ENCODE peak calls at places on chromosome 2, in six cellular contexts. C is AG04449, W is fibroblast of lung, G is B cell, U is H9, M is neural progenitor cell. S is an unnamed sample.

GRCh38 chr2:25250331-25251031 is 82.1 kb upstream of the POMC start:
- DNase-seq in C (no peak), M (peak; percentile 48), G (no peak), W (peak; percentile 53), U (no peak), S (peak; percentile 53)

GRCh38 chr2:118123561-118124232 is 35.4 kb downstream of the INSIG2 start:
- DNase-seq in M (no peak), U (no peak), G (no peak), W (peak; percentile 61), C (peak; percentile 93), S (no peak)

GRCh38 chr2:140586379-140586778 is 1544.4 kb downstream of the LRP1B start:
- DNase-seq in G (no peak), C (no peak), M (peak; percentile 66), W (peak; percentile 8), U (peak; percentile 76), S (no peak)

GRCh38 chr2:185219981-185220380 is 518.6 kb upstream of the FSIP2 start:
- DNase-seq in G (no peak), W (no peak), C (no peak), U (no peak), M (no peak), S (no peak)

GRCh38 chr2:33015421-33016142 is 68.8 kb downstream of the LTBP1 start:
- DNase-seq in M (no peak), C (peak; percentile 57), W (peak; percentile 97), G (no peak), U (no peak), S (no peak)

GRCh38 chr2:8494589-8494988 is 187.3 kb upstream of the ID2 start:
- DNase-seq in U (no peak), G (no peak), W (no peak), M (no peak), C (no peak), S (no peak)

GRCh38 chr2:156589381-156590079 is 153.4 kb downstream of the GPD2 start:
- DNase-seq in M (peak; percentile 57), C (no peak), U (no peak), W (peak; percentile 75), G (peak; percentile 52), S (no peak)

GRCh38 chr2:33069894-33070651 is 123.3 kb downstream of the LTBP1 start:
- DNase-seq in C (peak; percentile 92), M (no peak), U (no peak), W (peak; percentile 99), G (no peak), S (no peak)

GRCh38 chr2:100365434-100365833 is 43.1 kb upstream of the LONRF2 start:
- DNase-seq in U (no peak), G (no peak), C (peak; percentile 37), M (no peak), W (peak; percentile 95), S (no peak)

GRCh38 chr2:71689393-71689792 is 236.0 kb downstream of the DYSF start:
- DNase-seq in U (no peak), G (no peak), W (no peak), C (no peak), M (no peak), S (no peak)

GRCh38 chr2:48435909-48436308 is 94.0 kb upstream of the STON1 start:
- DNase-seq in U (no peak), M (no peak), W (no peak), G (no peak), C (no peak), S (no peak)

GRCh38 chr2:27863146-27863545 is 27.0 kb downstream of the RBKS start:
- DNase-seq in M (no peak), U (no peak), G (no peak), C (no peak), W (no peak), S (no peak)

GRCh38 chr2:70855679-70856078 is 20.1 kb upstream of the CD207 start:
- DNase-seq in C (no peak), W (peak; percentile 51), G (no peak), M (no peak), U (no peak), S (no peak)

GRCh38 chr2:15582153-15582552 is 9.5 kb upstream of the DDX1 start:
- DNase-seq in C (no peak), U (no peak), W (no peak), G (no peak), M (no peak), S (no peak)

GRCh38 chr2:109473006-109473380 is 140.8 kb downstream of the SEPTIN10 start:
- DNase-seq in W (no peak), G (no peak), C (no peak), M (peak; percentile 58), U (no peak), S (no peak)

GRCh38 chr2:163401481-163401880 is 334.3 kb downstream of the FIGN start:
- DNase-seq in C (no peak), U (no peak), M (no peak), G (no peak), W (peak; percentile 64), S (no peak)

GRCh38 chr2:140863713-140864112 is 1267.1 kb downstream of the LRP1B start:
- DNase-seq in W (peak; percentile 85), C (no peak), M (peak; percentile 53), G (peak; percentile 1), U (no peak), S (no peak)

GRCh38 chr2:31058096-31058843 is 80.0 kb downstream of the GALNT14 start:
- DNase-seq in G (no peak), W (no peak), U (no peak), M (no peak), C (no peak), S (no peak)

GRCh38 chr2:28282861-28283646 is 109.6 kb upstream of the FOSL2 start:
- DNase-seq in C (no peak), W (no peak), U (no peak), M (no peak), G (no peak), S (no peak)

GRCh38 chr2:150567771-150568278 is 80.4 kb upstream of the RND3 start:
- DNase-seq in U (no peak), G (no peak), M (no peak), W (peak; percentile 66), C (no peak), S (no peak)

GRCh38 chr2:218890369-218890768 is 9.7 kb downstream of the WNT10A start:
- DNase-seq in W (no peak), M (no peak), C (no peak), G (no peak), U (no peak), S (no peak)

GRCh38 chr2:9690252-9690651 is 59.5 kb upstream of the YWHAQ start:
- DNase-seq in W (peak; percentile 31), U (no peak), G (no peak), C (peak; percentile 45), M (no peak), S (no peak)

GRCh38 chr2:70767094-70767698 is 804 bp downstream of the ADD2 start:
- DNase-seq in M (peak; percentile 71), C (no peak), U (peak; percentile 83), G (peak; percentile 73), W (no peak), S (no peak)

GRCh38 chr2:583666-584065 is 93.5 kb downstream of the TMEM18 start:
- DNase-seq in M (no peak), G (no peak), C (no peak), W (no peak), U (peak; percentile 40), S (no peak)
- TF ChIP-seq CTCF in M (peak; percentile 25), G (no peak), C (no peak), W (no peak), U (peak; percentile 63), S (no peak)

GRCh38 chr2:196409376-196409775 is 230.1 kb upstream of the CCDC150 start:
- DNase-seq in G (no peak), U (no peak), M (no peak), W (no peak), C (no peak), S (no peak)

GRCh38 chr2:196403471-196403870 is 232.1 kb upstream of the STK17B start:
- DNase-seq in W (peak; percentile 70), C (peak; percentile 52), G (no peak), U (no peak), M (no peak), S (no peak)

GRCh38 chr2:196407675-196408265 is 231.7 kb upstream of the CCDC150 start:
- DNase-seq in U (no peak), W (no peak), M (no peak), C (no peak), G (no peak), S (no peak)

GRCh38 chr2:196399736-196400691 is 228.6 kb upstream of the STK17B start:
- DNase-seq in M (no peak), W (peak; percentile 95), G (no peak), C (peak; percentile 91), U (no peak), S (no peak)

GRCh38 chr2:196404276-196404675 is 232.9 kb upstream of the STK17B start:
- DNase-seq in G (no peak), U (no peak), W (no peak), M (no peak), C (no peak), S (no peak)
- TF ChIP-seq CTCF in G (no peak), U (no peak), W (no peak), M (no peak), C (no peak), S (no peak)

DNA sequence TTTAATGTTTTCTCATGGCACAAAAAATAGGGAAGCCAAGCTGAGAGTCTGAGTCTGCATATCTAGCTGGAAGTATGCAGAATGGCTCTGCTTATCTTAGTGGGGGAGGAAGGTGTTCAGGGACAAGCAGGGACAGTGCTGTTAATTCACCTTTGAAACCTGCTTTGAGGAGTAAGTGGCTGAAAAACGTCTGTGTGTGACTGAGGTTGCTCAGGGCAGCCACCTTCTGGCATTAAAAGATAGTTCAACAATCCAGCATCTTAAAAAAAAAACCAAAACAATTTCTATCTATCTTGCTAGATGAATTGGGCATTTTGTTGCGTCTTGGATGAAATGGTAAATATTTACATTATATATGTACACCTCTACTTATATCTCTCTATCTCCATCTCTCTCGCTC is 2.0 kb upstream of the TRPM8 start:
- DNase-seq in M (peak; percentile 33), G (no peak), W (no peak), U (no peak), C (no peak), S (no peak)
- TF ChIP-seq CTCF in M (peak; percentile 49), G (no peak), W (peak; percentile 12), U (peak; percentile 54), C (no peak), S (no peak)

GRCh38 chr2:105121417-105121816 is 83.5 kb downstream of the MRPS9 start:
- DNase-seq in M (no peak), C (no peak), W (no peak), G (no peak), U (no peak), S (no peak)

GRCh38 chr2:105127288-105127915 is 89.5 kb downstream of the MRPS9 start:
- DNase-seq in U (no peak), G (no peak), M (no peak), C (no peak), W (no peak), S (no peak)

GRCh38 chr2:105125920-105126319 is 88.1 kb downstream of the MRPS9 start:
- DNase-seq in U (peak; percentile 67), W (no peak), G (no peak), M (no peak), C (no peak), S (no peak)

GRCh38 chr2:105126353-105126752 is 88.5 kb downstream of the MRPS9 start:
- DNase-seq in G (no peak), U (no peak), W (no peak), M (no peak), C (no peak), S (no peak)

DNA sequence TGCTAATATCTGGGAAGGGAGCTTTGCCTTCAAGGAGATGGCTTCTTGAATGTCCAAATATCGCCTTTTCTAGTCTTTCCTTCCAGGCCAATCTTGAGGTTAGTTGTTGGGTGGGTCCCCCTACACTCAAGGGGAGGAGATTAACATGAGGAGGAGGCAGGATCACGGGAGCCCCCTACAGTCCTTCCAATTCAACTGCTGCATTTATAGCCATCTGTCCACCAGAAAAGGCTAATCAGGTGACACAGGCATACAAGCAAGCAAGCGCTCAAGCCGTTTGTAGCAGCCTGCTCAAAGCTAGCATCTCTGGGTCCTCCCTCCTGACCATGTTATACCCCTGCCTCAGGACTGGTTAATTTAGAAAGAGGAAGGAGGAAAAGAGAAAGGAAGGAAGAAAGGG is 87.6 kb downstream of the MRPS9 start:
- DNase-seq in U (peak; percentile 81), M (peak; percentile 58), G (no peak), W (no peak), C (no peak), S (no peak)
- TF ChIP-seq CTCF in U (peak; percentile 60), M (peak; percentile 53), G (no peak), W (peak; percentile 11), C (no peak), S (no peak)